ENCODE peak calls at places on chromosomes 6 and 20, in seven cellular contexts. One of them, this sample, is unnamed. For H3K4me1, the result is how much of the 10 kb centered on the place peaks cover.

GRCh38 chr6:163984446-163984936 is 570.0 kb downstream of the QKI start:
- DNase-seq in fibroblast of lung: no peak
- DNase-seq in left ventricle myocardium inferior: no peak
- DNase-seq in kidney: no peak
- DNase-seq in H1: no peak
- DNase-seq in gastrocnemius medialis: no peak
- DNase-seq in endodermal cell: no peak
- DNase-seq in this sample: no peak

GRCh38 chr20:16821211-16822089 is 73.3 kb downstream of the OTOR start:
- DNase-seq in fibroblast of lung: peak
- DNase-seq in left ventricle myocardium inferior: no peak
- DNase-seq in kidney: no peak
- DNase-seq in H1: peak
- DNase-seq in gastrocnemius medialis: peak
- DNase-seq in endodermal cell: peak
- DNase-seq in this sample: no peak

GRCh38 chr6:132527791-132528190 is 10.3 kb upstream of the TAAR9 start:
- DNase-seq in fibroblast of lung: no peak
- DNase-seq in left ventricle myocardium inferior: no peak
- DNase-seq in kidney: no peak
- DNase-seq in H1: no peak
- DNase-seq in gastrocnemius medialis: no peak
- DNase-seq in endodermal cell: no peak
- DNase-seq in this sample: no peak

GRCh38 chr6:162728706-162729105 is 932 bp downstream of the PACRG start:
- DNase-seq in fibroblast of lung: no peak
- DNase-seq in left ventricle myocardium inferior: no peak
- DNase-seq in kidney: no peak
- DNase-seq in H1: no peak
- DNase-seq in gastrocnemius medialis: no peak
- DNase-seq in endodermal cell: no peak
- DNase-seq in this sample: no peak

GRCh38 chr6:160088069-160088773 is 33.4 kb upstream of the SLC22A1 start:
- DNase-seq in fibroblast of lung: peak
- DNase-seq in left ventricle myocardium inferior: peak
- DNase-seq in kidney: no peak
- DNase-seq in H1: no peak
- DNase-seq in gastrocnemius medialis: no peak
- DNase-seq in endodermal cell: peak
- DNase-seq in this sample: peak

GRCh38 chr6:2919401-2919800 is 16.3 kb upstream of the SERPINB9 start:
- DNase-seq in fibroblast of lung: no peak
- DNase-seq in left ventricle myocardium inferior: no peak
- DNase-seq in kidney: no peak
- DNase-seq in H1: no peak
- DNase-seq in gastrocnemius medialis: no peak
- DNase-seq in endodermal cell: peak
- DNase-seq in this sample: no peak

GRCh38 chr6:40322336-40322735 is 264.8 kb downstream of the LRFN2 start:
- DNase-seq in fibroblast of lung: no peak
- DNase-seq in left ventricle myocardium inferior: no peak
- DNase-seq in kidney: no peak
- DNase-seq in H1: no peak
- DNase-seq in gastrocnemius medialis: no peak
- DNase-seq in endodermal cell: no peak
- DNase-seq in this sample: no peak

GRCh38 chr6:138815797-138816528 is 20.1 kb downstream of the ECT2L start:
- DNase-seq in fibroblast of lung: peak
- DNase-seq in left ventricle myocardium inferior: no peak
- DNase-seq in kidney: no peak
- DNase-seq in H1: no peak
- DNase-seq in gastrocnemius medialis: no peak
- DNase-seq in endodermal cell: no peak
- DNase-seq in this sample: no peak

GRCh38 chr20:18739785-18740184 is 73.8 kb upstream of the SCP2D1 start:
- DNase-seq in fibroblast of lung: peak
- DNase-seq in left ventricle myocardium inferior: no peak
- DNase-seq in kidney: peak
- DNase-seq in H1: peak
- DNase-seq in gastrocnemius medialis: no peak
- DNase-seq in endodermal cell: peak
- DNase-seq in this sample: peak

GRCh38 chr6:137269803-137270202 is 50.6 kb upstream of the IFNGR1 start:
- DNase-seq in fibroblast of lung: no peak
- DNase-seq in left ventricle myocardium inferior: no peak
- DNase-seq in kidney: no peak
- DNase-seq in H1: no peak
- DNase-seq in gastrocnemius medialis: no peak
- DNase-seq in endodermal cell: no peak
- DNase-seq in this sample: no peak

GRCh38 chr6:56292505-56293181 is 45.3 kb upstream of the COL21A1 start:
- DNase-seq in fibroblast of lung: peak
- DNase-seq in left ventricle myocardium inferior: no peak
- DNase-seq in kidney: no peak
- DNase-seq in H1: no peak
- DNase-seq in gastrocnemius medialis: peak
- DNase-seq in endodermal cell: peak
- DNase-seq in this sample: peak

GRCh38 chr6:129279343-129280104 is 396.6 kb downstream of the LAMA2 start:
- DNase-seq in fibroblast of lung: no peak
- DNase-seq in left ventricle myocardium inferior: no peak
- DNase-seq in kidney: no peak
- DNase-seq in H1: no peak
- DNase-seq in gastrocnemius medialis: no peak
- DNase-seq in endodermal cell: no peak
- DNase-seq in this sample: no peak

GRCh38 chr6:25133479-25133878 is 145.7 kb upstream of the CARMIL1 start:
- DNase-seq in fibroblast of lung: no peak
- DNase-seq in left ventricle myocardium inferior: no peak
- DNase-seq in kidney: no peak
- DNase-seq in H1: no peak
- DNase-seq in gastrocnemius medialis: no peak
- DNase-seq in endodermal cell: no peak
- DNase-seq in this sample: no peak

GRCh38 chr6:148561629-148562028 is 185.2 kb upstream of the UST start:
- DNase-seq in fibroblast of lung: no peak
- DNase-seq in left ventricle myocardium inferior: no peak
- DNase-seq in kidney: no peak
- DNase-seq in H1: no peak
- DNase-seq in gastrocnemius medialis: no peak
- DNase-seq in endodermal cell: no peak
- DNase-seq in this sample: no peak

GRCh38 chr6:83609248-83609647 is 96.9 kb downstream of the PRSS35 start:
- DNase-seq in fibroblast of lung: no peak
- DNase-seq in left ventricle myocardium inferior: no peak
- DNase-seq in kidney: no peak
- DNase-seq in H1: no peak
- DNase-seq in gastrocnemius medialis: no peak
- DNase-seq in endodermal cell: no peak
- DNase-seq in this sample: no peak

GRCh38 chr6:149717588-149718458 is at the start of gene LATS1:
- DNase-seq in fibroblast of lung: peak
- DNase-seq in left ventricle myocardium inferior: peak
- DNase-seq in kidney: peak
- DNase-seq in H1: no peak
- DNase-seq in gastrocnemius medialis: peak
- DNase-seq in endodermal cell: peak
- DNase-seq in this sample: peak

GRCh38 chr6:149717255-149717587 is 680 bp downstream of the LATS1 start:
- DNase-seq in fibroblast of lung: no peak
- DNase-seq in left ventricle myocardium inferior: no peak
- DNase-seq in kidney: no peak
- DNase-seq in H1: no peak
- DNase-seq in gastrocnemius medialis: no peak
- DNase-seq in endodermal cell: no peak
- DNase-seq in this sample: no peak

GRCh38 chr6:149716584-149716983 is 1.3 kb downstream of the LATS1 start:
- DNase-seq in fibroblast of lung: no peak
- DNase-seq in left ventricle myocardium inferior: no peak
- DNase-seq in kidney: no peak
- DNase-seq in H1: no peak
- DNase-seq in gastrocnemius medialis: no peak
- DNase-seq in endodermal cell: no peak
- DNase-seq in this sample: no peak

GRCh38 chr6:149714442-149714841 is 3.5 kb downstream of the LATS1 start:
- DNase-seq in fibroblast of lung: no peak
- DNase-seq in left ventricle myocardium inferior: no peak
- DNase-seq in kidney: no peak
- DNase-seq in H1: no peak
- DNase-seq in gastrocnemius medialis: no peak
- DNase-seq in endodermal cell: no peak
- DNase-seq in this sample: no peak

DNA sequence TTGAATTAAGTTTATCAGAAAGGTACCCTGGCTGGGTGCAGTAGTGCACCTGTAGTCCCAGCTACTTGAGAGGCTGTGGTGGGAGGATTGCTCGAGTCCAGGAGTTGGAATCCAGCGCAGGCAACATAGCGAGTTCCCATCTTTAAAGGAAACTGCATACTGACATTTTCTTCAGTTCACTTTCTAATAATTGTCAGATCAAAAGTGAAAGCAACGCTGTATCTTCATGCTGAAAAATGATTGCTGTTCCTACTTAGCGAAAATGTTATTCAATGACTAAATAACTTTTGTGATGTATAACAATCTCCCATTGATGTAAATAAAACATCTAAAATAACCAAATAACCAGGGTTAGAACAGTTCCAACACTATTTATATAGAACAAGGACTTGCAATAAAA is 1.7 kb downstream of the LATS1 start:
- DNase-seq in fibroblast of lung: no peak
- DNase-seq in left ventricle myocardium inferior: no peak
- DNase-seq in kidney: no peak
- DNase-seq in H1: no peak
- DNase-seq in gastrocnemius medialis: no peak
- DNase-seq in endodermal cell: no peak
- DNase-seq in this sample: no peak
- H3K4me3 ChIP-seq in fibroblast of lung: peak
- H3K4me3 ChIP-seq in left ventricle myocardium inferior: peak
- H3K4me3 ChIP-seq in kidney: peak
- H3K4me3 ChIP-seq in H1: peak
- H3K4me3 ChIP-seq in gastrocnemius medialis: peak
- H3K4me3 ChIP-seq in endodermal cell: peak
- H3K4me3 ChIP-seq in this sample: peak

GRCh38 chr20:36950432-36951197 is 893 bp downstream of the SAMHD1 start:
- DNase-seq in fibroblast of lung: peak
- DNase-seq in left ventricle myocardium inferior: peak
- DNase-seq in kidney: peak
- DNase-seq in H1: no peak
- DNase-seq in gastrocnemius medialis: no peak
- DNase-seq in endodermal cell: peak
- DNase-seq in this sample: peak

GRCh38 chr20:36951977-36952738 is 650 bp upstream of the SAMHD1 start:
- DNase-seq in fibroblast of lung: no peak
- DNase-seq in left ventricle myocardium inferior: no peak
- DNase-seq in kidney: no peak
- DNase-seq in H1: no peak
- DNase-seq in gastrocnemius medialis: no peak
- DNase-seq in endodermal cell: no peak
- DNase-seq in this sample: peak

GRCh38 chr20:36956674-36957073 is 5.2 kb upstream of the SAMHD1 start:
- DNase-seq in fibroblast of lung: no peak
- DNase-seq in left ventricle myocardium inferior: no peak
- DNase-seq in kidney: no peak
- DNase-seq in H1: no peak
- DNase-seq in gastrocnemius medialis: no peak
- DNase-seq in endodermal cell: no peak
- DNase-seq in this sample: no peak

DNA sequence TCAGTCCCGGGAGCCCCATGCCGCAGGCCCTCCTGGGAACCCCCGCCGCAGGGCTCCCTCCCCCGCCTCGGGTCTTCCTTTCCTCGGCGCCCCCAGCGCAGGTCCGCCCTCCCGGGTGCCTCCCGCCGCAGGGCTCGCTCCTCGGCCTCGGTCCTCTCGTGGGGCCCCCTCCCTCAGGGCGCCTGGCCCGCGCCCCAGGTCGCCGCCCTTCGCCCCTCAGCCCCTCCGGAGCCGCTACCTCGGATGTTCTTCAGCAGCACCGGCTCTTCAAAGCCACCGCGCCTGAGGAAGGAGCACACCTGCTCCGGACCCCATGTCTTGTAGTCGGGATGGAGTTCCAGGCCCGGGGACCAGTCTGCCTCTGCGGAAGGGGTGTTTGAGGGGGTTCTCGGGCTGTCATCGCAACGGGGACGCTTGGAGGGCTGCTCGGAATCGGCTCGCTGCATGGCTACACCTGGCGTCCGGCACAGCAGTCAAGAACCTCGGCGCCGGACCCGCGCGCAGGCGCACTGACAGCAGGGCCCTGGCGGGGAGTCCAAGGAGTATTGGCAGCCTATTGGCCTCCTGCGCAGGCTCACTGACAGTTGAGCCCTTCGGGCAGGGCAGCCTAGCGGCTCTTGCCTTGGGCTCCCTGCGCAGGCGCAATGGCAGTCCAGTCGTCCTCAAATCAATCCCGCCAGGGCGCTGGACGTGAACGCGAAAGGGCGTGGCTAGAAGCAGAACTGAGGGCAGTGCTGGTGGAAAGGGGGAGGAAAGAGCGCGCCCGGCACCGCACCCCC is at the start of gene SAMHD1:
- DNase-seq in fibroblast of lung: peak
- DNase-seq in left ventricle myocardium inferior: peak
- DNase-seq in kidney: peak
- DNase-seq in H1: peak
- DNase-seq in gastrocnemius medialis: peak
- DNase-seq in endodermal cell: peak
- DNase-seq in this sample: peak
- TF ChIP-seq CTCF in fibroblast of lung: no peak
- TF ChIP-seq CTCF in left ventricle myocardium inferior: peak
- TF ChIP-seq CTCF in kidney: peak
- TF ChIP-seq CTCF in H1: no peak
- TF ChIP-seq CTCF in gastrocnemius medialis: no peak
- TF ChIP-seq CTCF in endodermal cell: no peak
- TF ChIP-seq CTCF in this sample: no peak

DNA sequence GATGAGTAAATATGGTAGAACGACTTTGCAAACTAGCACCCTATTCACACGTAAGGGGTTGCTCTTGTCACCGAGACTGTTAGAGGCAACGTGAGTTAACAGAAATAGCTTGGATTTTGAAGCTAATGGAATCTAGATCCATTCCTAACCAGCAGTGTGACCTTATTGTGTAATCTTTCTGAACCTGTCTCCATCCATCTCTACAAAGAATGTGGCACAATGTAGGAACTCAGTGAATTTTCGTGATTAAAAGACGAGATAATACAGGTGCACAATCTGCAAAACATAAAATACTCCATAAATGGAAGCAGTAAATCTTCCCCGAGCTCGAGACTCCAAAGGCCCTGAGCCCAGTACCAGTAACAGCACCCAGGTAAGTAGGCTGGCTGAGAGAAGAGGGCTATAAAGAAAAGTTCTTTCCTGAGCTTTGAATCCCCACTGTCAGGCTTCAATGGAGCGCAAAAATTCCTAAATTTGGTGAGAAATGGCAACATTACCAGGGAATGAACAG is 801 bp upstream of the KIFC1 start:
- DNase-seq in fibroblast of lung: no peak
- DNase-seq in left ventricle myocardium inferior: no peak
- DNase-seq in kidney: no peak
- DNase-seq in H1: no peak
- DNase-seq in gastrocnemius medialis: no peak
- DNase-seq in endodermal cell: no peak
- DNase-seq in this sample: no peak
- H3K4me1 ChIP-seq in fibroblast of lung: under half
- H3K4me1 ChIP-seq in left ventricle myocardium inferior: under half
- H3K4me1 ChIP-seq in kidney: under half
- H3K4me1 ChIP-seq in H1: under half
- H3K4me1 ChIP-seq in gastrocnemius medialis: under half
- H3K4me1 ChIP-seq in endodermal cell: under half
- H3K4me1 ChIP-seq in this sample: under half

GRCh38 chr6:111632468-111633247 is 27.0 kb upstream of the TRAF3IP2 start:
- DNase-seq in fibroblast of lung: no peak
- DNase-seq in left ventricle myocardium inferior: no peak
- DNase-seq in kidney: no peak
- DNase-seq in H1: no peak
- DNase-seq in gastrocnemius medialis: no peak
- DNase-seq in endodermal cell: no peak
- DNase-seq in this sample: no peak
- H3K4me3 ChIP-seq in fibroblast of lung: no peak
- H3K4me3 ChIP-seq in left ventricle myocardium inferior: no peak
- H3K4me3 ChIP-seq in kidney: no peak
- H3K4me3 ChIP-seq in H1: no peak
- H3K4me3 ChIP-seq in gastrocnemius medialis: no peak
- H3K4me3 ChIP-seq in endodermal cell: no peak
- H3K4me3 ChIP-seq in this sample: no peak